ENCODE peak calls at places on chromosomes 1 and 21, in eight cellular contexts. One of them, this sample, is unnamed.

GRCh38 chr1:89213347-89213746 is 14.6 kb upstream of the GBP4 start:
- DNase-seq in stomach: no peak
- DNase-seq in neural progenitor cell: no peak
- DNase-seq in Peyer's patch: no peak
- DNase-seq in cardiac muscle cell: no peak
- DNase-seq in HCT116: no peak
- DNase-seq in colonic mucosa: no peak
- DNase-seq in psoas muscle: no peak
- DNase-seq in this sample: no peak

GRCh38 chr1:233114860-233115259 is 164.4 kb downstream of the NTPCR start:
- DNase-seq in stomach: no peak
- DNase-seq in neural progenitor cell: no peak
- DNase-seq in Peyer's patch: no peak
- DNase-seq in cardiac muscle cell: no peak
- DNase-seq in HCT116: no peak
- DNase-seq in colonic mucosa: no peak
- DNase-seq in psoas muscle: no peak
- DNase-seq in this sample: no peak

GRCh38 chr1:235745448-235746136 is 96.0 kb upstream of the GNG4 start:
- DNase-seq in stomach: no peak
- DNase-seq in neural progenitor cell: no peak
- DNase-seq in Peyer's patch: no peak
- DNase-seq in cardiac muscle cell: no peak
- DNase-seq in HCT116: no peak
- DNase-seq in colonic mucosa: no peak
- DNase-seq in psoas muscle: no peak
- DNase-seq in this sample: no peak

GRCh38 chr1:175254190-175254589 is 61.6 kb upstream of the KIAA0040 start:
- DNase-seq in stomach: no peak
- DNase-seq in neural progenitor cell: no peak
- DNase-seq in Peyer's patch: no peak
- DNase-seq in cardiac muscle cell: no peak
- DNase-seq in HCT116: no peak
- DNase-seq in colonic mucosa: no peak
- DNase-seq in psoas muscle: no peak
- DNase-seq in this sample: no peak

GRCh38 chr1:23337869-23338268 is 6.2 kb downstream of the HNRNPR start:
- DNase-seq in stomach: no peak
- DNase-seq in neural progenitor cell: no peak
- DNase-seq in Peyer's patch: no peak
- DNase-seq in cardiac muscle cell: peak; percentile 34
- DNase-seq in HCT116: no peak
- DNase-seq in colonic mucosa: no peak
- DNase-seq in psoas muscle: no peak
- DNase-seq in this sample: no peak

GRCh38 chr1:14658642-14659041 is 60.2 kb downstream of the KAZN start:
- DNase-seq in stomach: no peak
- DNase-seq in neural progenitor cell: no peak
- DNase-seq in Peyer's patch: no peak
- DNase-seq in cardiac muscle cell: no peak
- DNase-seq in HCT116: no peak
- DNase-seq in colonic mucosa: no peak
- DNase-seq in psoas muscle: no peak
- DNase-seq in this sample: no peak

GRCh38 chr1:180927841-180928240 is 15.1 kb downstream of the KIAA1614 start:
- DNase-seq in stomach: no peak
- DNase-seq in neural progenitor cell: no peak
- DNase-seq in Peyer's patch: no peak
- DNase-seq in cardiac muscle cell: no peak
- DNase-seq in HCT116: no peak
- DNase-seq in colonic mucosa: no peak
- DNase-seq in psoas muscle: no peak
- DNase-seq in this sample: peak; percentile 47

GRCh38 chr21:27047331-27048314 is 80.7 kb upstream of the ADAMTS5 start:
- DNase-seq in stomach: no peak
- DNase-seq in neural progenitor cell: peak; percentile 48
- DNase-seq in Peyer's patch: no peak
- DNase-seq in cardiac muscle cell: no peak
- DNase-seq in HCT116: no peak
- DNase-seq in colonic mucosa: no peak
- DNase-seq in psoas muscle: no peak
- DNase-seq in this sample: no peak

GRCh38 chr1:17914987-17915386 is 159.9 kb downstream of the ACTL8 start:
- DNase-seq in stomach: no peak
- DNase-seq in neural progenitor cell: no peak
- DNase-seq in Peyer's patch: no peak
- DNase-seq in cardiac muscle cell: no peak
- DNase-seq in HCT116: no peak
- DNase-seq in colonic mucosa: no peak
- DNase-seq in psoas muscle: no peak
- DNase-seq in this sample: no peak

GRCh38 chr1:205455581-205456382 is at the start of gene BLACAT1:
- DNase-seq in stomach: no peak
- DNase-seq in neural progenitor cell: peak; percentile 58
- DNase-seq in Peyer's patch: no peak
- DNase-seq in cardiac muscle cell: no peak
- DNase-seq in HCT116: no peak
- DNase-seq in colonic mucosa: no peak
- DNase-seq in psoas muscle: no peak
- DNase-seq in this sample: no peak

GRCh38 chr21:25942145-25942544 is 207.4 kb downstream of the GABPA start:
- DNase-seq in stomach: no peak
- DNase-seq in neural progenitor cell: no peak
- DNase-seq in Peyer's patch: no peak
- DNase-seq in cardiac muscle cell: no peak
- DNase-seq in HCT116: no peak
- DNase-seq in colonic mucosa: no peak
- DNase-seq in psoas muscle: no peak
- DNase-seq in this sample: no peak

GRCh38 chr1:215507119-215507518 is 60.0 kb upstream of the KCTD3 start:
- DNase-seq in stomach: no peak
- DNase-seq in neural progenitor cell: no peak
- DNase-seq in Peyer's patch: no peak
- DNase-seq in cardiac muscle cell: peak; percentile 10
- DNase-seq in HCT116: no peak
- DNase-seq in colonic mucosa: no peak
- DNase-seq in psoas muscle: no peak
- DNase-seq in this sample: no peak

GRCh38 chr1:93576346-93576745 is 105.3 kb downstream of the BCAR3 start:
- DNase-seq in stomach: no peak
- DNase-seq in neural progenitor cell: peak; percentile 57
- DNase-seq in Peyer's patch: no peak
- DNase-seq in cardiac muscle cell: no peak
- DNase-seq in HCT116: no peak
- DNase-seq in colonic mucosa: no peak
- DNase-seq in psoas muscle: no peak
- DNase-seq in this sample: peak; percentile 62

GRCh38 chr1:178485467-178486098 is 11.2 kb downstream of the CLEC20A start:
- DNase-seq in stomach: no peak
- DNase-seq in neural progenitor cell: no peak
- DNase-seq in Peyer's patch: no peak
- DNase-seq in cardiac muscle cell: peak; percentile 15
- DNase-seq in HCT116: no peak
- DNase-seq in colonic mucosa: no peak
- DNase-seq in psoas muscle: no peak
- DNase-seq in this sample: no peak

GRCh38 chr1:183039985-183040447 is 16.8 kb downstream of the LAMC1 start:
- DNase-seq in stomach: no peak
- DNase-seq in neural progenitor cell: no peak
- DNase-seq in Peyer's patch: no peak
- DNase-seq in cardiac muscle cell: peak; percentile 78
- DNase-seq in HCT116: no peak
- DNase-seq in colonic mucosa: no peak
- DNase-seq in psoas muscle: no peak
- DNase-seq in this sample: no peak

GRCh38 chr1:38063616-38064015 is 17.0 kb upstream of the POU3F1 start:
- DNase-seq in stomach: no peak
- DNase-seq in neural progenitor cell: no peak
- DNase-seq in Peyer's patch: no peak
- DNase-seq in cardiac muscle cell: no peak
- DNase-seq in HCT116: no peak
- DNase-seq in colonic mucosa: no peak
- DNase-seq in psoas muscle: no peak
- DNase-seq in this sample: no peak

GRCh38 chr1:18721776-18722175 is 91.1 kb downstream of the PAX7 start:
- DNase-seq in stomach: no peak
- DNase-seq in neural progenitor cell: no peak
- DNase-seq in Peyer's patch: no peak
- DNase-seq in cardiac muscle cell: no peak
- DNase-seq in HCT116: no peak
- DNase-seq in colonic mucosa: no peak
- DNase-seq in psoas muscle: no peak
- DNase-seq in this sample: no peak

GRCh38 chr21:25878334-25878733 is 143.6 kb downstream of the GABPA start:
- DNase-seq in stomach: no peak
- DNase-seq in neural progenitor cell: no peak
- DNase-seq in Peyer's patch: no peak
- DNase-seq in cardiac muscle cell: peak; percentile 47
- DNase-seq in HCT116: no peak
- DNase-seq in colonic mucosa: no peak
- DNase-seq in psoas muscle: no peak
- DNase-seq in this sample: no peak

DNA sequence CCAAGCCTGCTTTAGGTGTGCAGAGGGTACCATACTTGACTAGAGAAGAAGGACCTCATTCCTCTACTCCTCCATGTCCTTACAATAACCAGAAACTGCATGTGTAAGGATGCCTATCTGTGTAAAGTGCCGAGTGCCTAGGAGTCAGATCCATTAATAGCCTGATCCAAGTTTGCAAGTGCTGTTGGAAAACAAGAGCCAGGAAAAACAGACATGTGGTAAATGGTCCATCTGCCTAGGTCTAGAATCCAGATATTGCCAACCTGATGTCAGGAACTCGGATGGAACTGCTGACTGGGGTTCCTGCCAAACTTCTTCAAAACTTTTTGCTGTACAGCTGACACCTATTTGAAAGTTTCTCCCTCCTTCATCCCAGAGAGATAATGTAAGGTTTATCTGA is 239.4 kb upstream of the CAMK1G start:
- DNase-seq in stomach: no peak
- DNase-seq in neural progenitor cell: no peak
- DNase-seq in Peyer's patch: no peak
- DNase-seq in cardiac muscle cell: no peak
- DNase-seq in HCT116: no peak
- DNase-seq in colonic mucosa: no peak
- DNase-seq in psoas muscle: no peak
- DNase-seq in this sample: no peak
- H3K4me1 ChIP-seq in stomach: no peaks in the 10 kb centered on the region
- H3K4me1 ChIP-seq in neural progenitor cell: no peaks in the 10 kb centered on the region
- H3K4me1 ChIP-seq in Peyer's patch: no peaks in the 10 kb centered on the region
- H3K4me1 ChIP-seq in cardiac muscle cell: peaks cover 46% of the 10 kb centered on the region
- H3K4me1 ChIP-seq in HCT116: no peaks in the 10 kb centered on the region
- H3K4me1 ChIP-seq in colonic mucosa: no peaks in the 10 kb centered on the region
- H3K4me1 ChIP-seq in psoas muscle: no peaks in the 10 kb centered on the region
- H3K4me1 ChIP-seq in this sample: no peaks in the 10 kb centered on the region

DNA sequence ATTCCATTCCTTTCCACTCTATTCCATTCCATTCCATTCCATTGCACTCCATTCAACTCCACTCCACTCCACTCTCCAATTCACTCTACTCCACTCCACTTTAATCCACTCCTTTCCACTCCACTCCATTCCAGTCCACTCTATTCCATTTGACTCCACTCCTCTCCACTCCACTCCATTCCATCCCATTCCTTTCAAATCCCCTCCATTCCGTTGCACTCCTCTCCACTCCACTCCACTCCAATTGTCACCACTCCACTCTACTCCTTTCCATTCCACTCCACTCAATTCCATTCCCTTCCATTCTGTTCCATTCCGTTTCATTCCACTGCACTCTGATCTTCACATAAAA is 2563.7 kb upstream of the TPTE start:
- DNase-seq in stomach: no peak
- DNase-seq in neural progenitor cell: no peak
- DNase-seq in Peyer's patch: no peak
- DNase-seq in cardiac muscle cell: no peak
- DNase-seq in HCT116: no peak
- DNase-seq in colonic mucosa: no peak
- DNase-seq in psoas muscle: no peak
- DNase-seq in this sample: no peak
- H3K9me3 ChIP-seq in stomach: no peaks in the 10 kb centered on the region
- H3K9me3 ChIP-seq in neural progenitor cell: peaks cover 84% of the 10 kb centered on the region
- H3K9me3 ChIP-seq in Peyer's patch: peaks cover 64% of the 10 kb centered on the region
- H3K9me3 ChIP-seq in cardiac muscle cell: peaks cover 40% of the 10 kb centered on the region
- H3K9me3 ChIP-seq in HCT116: peaks cover 60% of the 10 kb centered on the region
- H3K9me3 ChIP-seq in colonic mucosa: peaks cover 20% of the 10 kb centered on the region
- H3K9me3 ChIP-seq in psoas muscle: peaks cover 48% of the 10 kb centered on the region
- H3K9me3 ChIP-seq in this sample: peaks cover 11% of the 10 kb centered on the region

GRCh38 chr1:111351700-111352099 is 61.0 kb downstream of the CHIA start:
- DNase-seq in stomach: no peak
- DNase-seq in neural progenitor cell: no peak
- DNase-seq in Peyer's patch: no peak
- DNase-seq in cardiac muscle cell: no peak
- DNase-seq in HCT116: no peak
- DNase-seq in colonic mucosa: no peak
- DNase-seq in psoas muscle: no peak
- DNase-seq in this sample: no peak

GRCh38 chr1:111346089-111346885 is 55.6 kb downstream of the CHIA start:
- DNase-seq in stomach: peak; percentile 89
- DNase-seq in neural progenitor cell: peak; percentile 98
- DNase-seq in Peyer's patch: peak; percentile 75
- DNase-seq in cardiac muscle cell: peak; percentile 91
- DNase-seq in HCT116: peak; percentile 58
- DNase-seq in colonic mucosa: peak; percentile 84
- DNase-seq in psoas muscle: peak; percentile 87
- DNase-seq in this sample: peak; percentile 85
- H3K27ac ChIP-seq in stomach: peak overlapping the region; percentile 79
- H3K27ac ChIP-seq in neural progenitor cell: peak overlapping the region; percentile 61
- H3K27ac ChIP-seq in Peyer's patch: peak overlapping the region; percentile 73
- H3K27ac ChIP-seq in cardiac muscle cell: peak overlapping the region; percentile 96
- H3K27ac ChIP-seq in HCT116: peak overlapping the region; percentile 31
- H3K27ac ChIP-seq in colonic mucosa: peak overlapping the region; percentile 12
- H3K27ac ChIP-seq in psoas muscle: no peak overlapping the region
- H3K27ac ChIP-seq in this sample: peak overlapping the region; percentile 69

DNA sequence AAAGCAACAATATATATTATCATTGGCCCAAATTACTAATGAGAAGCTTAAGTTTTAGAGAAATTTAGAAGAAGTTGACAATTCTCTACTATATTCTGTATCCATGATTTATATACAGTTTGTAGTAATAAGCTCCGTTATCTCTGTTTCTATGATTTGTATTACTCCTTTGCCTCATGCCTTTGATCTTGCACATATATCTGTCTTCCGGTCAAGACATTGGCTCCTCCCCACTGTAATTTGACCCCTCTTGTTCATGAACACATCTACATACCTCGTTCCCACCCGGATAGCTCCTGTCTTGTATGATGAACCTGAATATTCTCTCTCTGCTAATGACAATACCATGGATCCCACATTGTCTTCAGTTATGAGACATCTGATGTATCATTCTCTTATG is 581.0 kb upstream of the RGS18 start:
- DNase-seq in stomach: no peak
- DNase-seq in neural progenitor cell: no peak
- DNase-seq in Peyer's patch: no peak
- DNase-seq in cardiac muscle cell: no peak
- DNase-seq in HCT116: no peak
- DNase-seq in colonic mucosa: no peak
- DNase-seq in psoas muscle: no peak
- DNase-seq in this sample: no peak
- H3K4me1 ChIP-seq in stomach: no peaks in the 10 kb centered on the region
- H3K4me1 ChIP-seq in neural progenitor cell: no peaks in the 10 kb centered on the region
- H3K4me1 ChIP-seq in Peyer's patch: no peaks in the 10 kb centered on the region
- H3K4me1 ChIP-seq in cardiac muscle cell: no peaks in the 10 kb centered on the region
- H3K4me1 ChIP-seq in HCT116: no peaks in the 10 kb centered on the region
- H3K4me1 ChIP-seq in colonic mucosa: no peaks in the 10 kb centered on the region
- H3K4me1 ChIP-seq in psoas muscle: no peaks in the 10 kb centered on the region
- H3K4me1 ChIP-seq in this sample: no peaks in the 10 kb centered on the region

GRCh38 chr1:228240411-228241240 is 32.8 kb downstream of the OBSCN start:
- DNase-seq in stomach: no peak
- DNase-seq in neural progenitor cell: no peak
- DNase-seq in Peyer's patch: no peak
- DNase-seq in cardiac muscle cell: no peak
- DNase-seq in HCT116: no peak
- DNase-seq in colonic mucosa: no peak
- DNase-seq in psoas muscle: no peak
- DNase-seq in this sample: no peak
- H3K9me3 ChIP-seq in stomach: peaks cover 48% of the 10 kb centered on the region
- H3K9me3 ChIP-seq in neural progenitor cell: peaks cover 15% of the 10 kb centered on the region
- H3K9me3 ChIP-seq in Peyer's patch: peaks cover 23% of the 10 kb centered on the region
- H3K9me3 ChIP-seq in cardiac muscle cell: no peaks in the 10 kb centered on the region
- H3K9me3 ChIP-seq in HCT116: peaks cover 44% of the 10 kb centered on the region
- H3K9me3 ChIP-seq in colonic mucosa: no peaks in the 10 kb centered on the region
- H3K9me3 ChIP-seq in psoas muscle: no peaks in the 10 kb centered on the region
- H3K9me3 ChIP-seq in this sample: no peaks in the 10 kb centered on the region

This sample was measured in right cardiac atrium.